ENCODE peak calls at places on chromosomes 6 and 20, in eight cellular contexts. W, Y, O, I, M, U, A and Q are unnamed samples.

GRCh38 chr6:100620085-100620484 is 155.4 kb upstream of the SIM1 start:
- DNase-seq in Y (no peak), M (no peak), W (no peak), I (no peak), U (no peak), O (no peak), A (no peak), Q (no peak)

GRCh38 chr6:25056130-25056529 is 120.4 kb upstream of the RIPOR2 start:
- DNase-seq in Y (no peak), M (no peak), A (peak; percentile 29), W (no peak), I (no peak), U (no peak), O (no peak), Q (no peak)

GRCh38 chr6:56663344-56663743 is 20.7 kb upstream of the DST start:
- DNase-seq in I (no peak), O (no peak), Y (no peak), M (no peak), W (no peak), A (no peak), U (no peak), Q (no peak)

GRCh38 chr6:157896931-157897330 is 73.9 kb downstream of the SNX9 start:
- DNase-seq in W (no peak), A (no peak), M (no peak), O (no peak), I (no peak), U (no peak), Y (no peak), Q (no peak)

GRCh38 chr20:53278555-53278954 is 306.4 kb downstream of the TSHZ2 start:
- DNase-seq in U (no peak), I (no peak), O (no peak), A (no peak), M (no peak), W (no peak), Y (no peak), Q (no peak)

GRCh38 chr6:123803862-123804681 is at the start of gene NKAIN2:
- DNase-seq in U (no peak), W (peak; percentile 60), O (no peak), M (no peak), I (peak; percentile 45), Y (peak; percentile 32), A (peak; percentile 42), Q (no peak)

GRCh38 chr6:112389842-112390241 is 42.7 kb downstream of the RFPL4B start:
- DNase-seq in Y (no peak), I (no peak), O (no peak), A (no peak), M (no peak), U (no peak), W (no peak), Q (no peak)

GRCh38 chr6:139369068-139369467 is 5.4 kb downstream of the CITED2 start:
- DNase-seq in O (no peak), A (no peak), U (no peak), W (no peak), M (no peak), Y (no peak), I (no peak), Q (no peak)

GRCh38 chr20:46348231-46348803 is 40.0 kb upstream of the CDH22 start:
- DNase-seq in Y (peak; percentile 54), I (no peak), U (no peak), A (peak; percentile 54), O (no peak), W (peak; percentile 24), M (no peak), Q (no peak)

GRCh38 chr20:44909872-44910689 is at the start of gene PABPC1L:
- DNase-seq in I (peak; percentile 27), Y (peak; percentile 67), U (peak; percentile 57), W (peak; percentile 46), O (peak; percentile 66), M (peak; percentile 68), A (peak; percentile 81), Q (peak; percentile 61)

GRCh38 chr6:17493286-17493685 is 99.9 kb downstream of the CAP2 start:
- DNase-seq in W (no peak), I (no peak), M (no peak), A (no peak), Y (no peak), U (no peak), O (no peak), Q (peak; percentile 11)

GRCh38 chr6:37131104-37131959 is 38.6 kb upstream of the PIM1 start:
- DNase-seq in A (peak; percentile 87), M (peak; percentile 38), Y (peak; percentile 75), O (no peak), W (peak; percentile 32), U (no peak), I (peak; percentile 2), Q (peak; percentile 37)

GRCh38 chr6:81865712-81866111 is 113.2 kb upstream of the TENT5A start:
- DNase-seq in M (no peak), I (no peak), O (no peak), A (no peak), W (no peak), Y (no peak), U (no peak), Q (no peak)

GRCh38 chr6:136429264-136429663 is 121.0 kb downstream of the MAP7 start:
- DNase-seq in M (no peak), O (no peak), W (no peak), A (no peak), I (no peak), U (no peak), Y (no peak), Q (no peak)

GRCh38 chr6:105192707-105193465 is 13.1 kb upstream of the POPDC3 start:
- DNase-seq in U (no peak), Y (no peak), A (no peak), O (no peak), I (no peak), M (no peak), W (no peak), Q (no peak)

GRCh38 chr6:83514877-83515466 is 2.6 kb downstream of the PRSS35 start:
- DNase-seq in O (no peak), A (no peak), U (no peak), I (no peak), M (peak; percentile 23), W (peak; percentile 23), Y (no peak), Q (peak; percentile 14)

GRCh38 chr20:25081065-25081729 is 744 bp downstream of the VSX1 start:
- DNase-seq in U (peak; percentile 15), M (no peak), I (no peak), A (peak; percentile 61), O (no peak), Y (peak; percentile 42), W (peak; percentile 64), Q (no peak)

GRCh38 chr20:39009348-39009747 is 47.2 kb downstream of the DHX35 start:
- DNase-seq in Y (no peak), I (no peak), M (no peak), W (no peak), O (no peak), U (no peak), A (no peak), Q (no peak)

GRCh38 chr6:166774770-166775169 is 147.7 kb upstream of the RPS6KA2 start:
- DNase-seq in U (no peak), W (no peak), M (no peak), A (no peak), Y (no peak), O (no peak), I (no peak), Q (no peak)

GRCh38 chr20:48739395-48740268 is 88.2 kb downstream of the PREX1 start:
- DNase-seq in Y (no peak), A (no peak), U (no peak), I (no peak), M (no peak), W (no peak), O (no peak), Q (no peak)

GRCh38 chr20:53757472-53757913 is 163.9 kb upstream of the ZNF217 start:
- DNase-seq in I (no peak), A (no peak), M (peak; percentile 76), Y (no peak), W (no peak), U (no peak), O (no peak), Q (no peak)